ENCODE peak calls at places on chromosomes 3 and 15, in seven cellular contexts. E is stimulated activated CD4-positive, alpha-beta T cell treated with anti-CD3 and anti-CD28 coated beads, Interleukin-15, amount 100 ng/mL, for 24 hours; S is H9; T is Right ventricle myocardium superior; R is globus pallidus; L is upper lobe of right lung; F is uterus. Q is an unnamed sample.

GRCh38 chr15:34124656-34125055 is 22.8 kb downstream of the PGBD4 start:
- DNase-seq in E (no peak), S (no peak), T (no peak), R (no peak), L (no peak), F (no peak), Q (no peak)

GRCh38 chr15:74391604-74392401 is 24.4 kb upstream of the CYP11A1 start:
- DNase-seq in E (no peak), S (no peak), T (no peak), R (no peak), L (no peak), F (no peak), Q (no peak)

GRCh38 chr3:171965088-171965712 is 74.2 kb upstream of the FNDC3B start:
- DNase-seq in E (no peak), S (no peak), T (no peak), R (no peak), L (no peak), F (no peak), Q (no peak)

GRCh38 chr15:60918234-60918964 is 310.7 kb downstream of the RORA start:
- DNase-seq in E (no peak), S (no peak), T (no peak), R (no peak), L (no peak), F (no peak), Q (no peak)

GRCh38 chr15:45199136-45199810 is 11.5 kb upstream of the SHF start:
- DNase-seq in E (peak), S (peak), T (no peak), R (peak), L (no peak), F (no peak), Q (peak)

GRCh38 chr3:39149498-39150169 is 3.8 kb downstream of the CSRNP1 start:
- DNase-seq in E (no peak), S (no peak), T (no peak), R (no peak), L (no peak), F (no peak), Q (no peak)

GRCh38 chr3:33299395-33300081 is 22.3 kb downstream of the FBXL2 start:
- DNase-seq in E (no peak), S (no peak), T (no peak), R (no peak), L (no peak), F (no peak), Q (no peak)

GRCh38 chr15:90121086-90121485 is 18.8 kb upstream of the IDH2 start:
- DNase-seq in E (no peak), S (no peak), T (no peak), R (no peak), L (no peak), F (no peak), Q (no peak)

GRCh38 chr15:62818691-62819090 is 223.9 kb upstream of the TPM1 start:
- DNase-seq in E (no peak), S (no peak), T (no peak), R (no peak), L (no peak), F (no peak), Q (no peak)

GRCh38 chr3:125967156-125967555 is 1.8 kb upstream of the ROPN1B start:
- DNase-seq in E (no peak), S (no peak), T (no peak), R (no peak), L (no peak), F (no peak), Q (no peak)

GRCh38 chr3:99499235-99499798 is 139.1 kb upstream of the COL8A1 start:
- DNase-seq in E (peak), S (no peak), T (no peak), R (peak), L (no peak), F (no peak), Q (peak)

GRCh38 chr3:174620138-174620537 is 239.0 kb upstream of the NAALADL2 start:
- DNase-seq in E (no peak), S (no peak), T (no peak), R (no peak), L (no peak), F (no peak), Q (no peak)

GRCh38 chr3:195859061-195859845 is 47.5 kb upstream of the MUC4 start:
- DNase-seq in E (peak), S (peak), T (peak), R (peak), L (peak), F (peak), Q (peak)

GRCh38 chr15:66042624-66043023 is 173.3 kb downstream of the RAB11A start:
- DNase-seq in E (no peak), S (peak), T (no peak), R (no peak), L (no peak), F (no peak), Q (no peak)